ENCODE peak calls at places on chromosomes 7 and 10, in six cellular contexts. B, F, T, K, E and U are unnamed samples.

GRCh38 chr10:29209830-29210229 is 79.0 kb upstream of the LYZL1 start:
- DNase-seq in B (no peak), F (no peak), E (no peak), K (no peak), T (no peak), U (no peak)

GRCh38 chr7:42493436-42494198 is 256.6 kb upstream of the GLI3 start:
- DNase-seq in B (peak), K (peak), E (peak), F (peak), T (peak), U (no peak)

GRCh38 chr7:105622114-105622731 is 40.9 kb upstream of the EFCAB10 start:
- DNase-seq in B (no peak), E (no peak), F (no peak), K (no peak), T (peak), U (no peak)

GRCh38 chr10:25080880-25081581 is 64.6 kb downstream of the THNSL1 start:
- DNase-seq in K (peak), B (peak), T (peak), F (peak), E (peak), U (peak)

GRCh38 chr10:72316748-72317435 is 37.8 kb downstream of the DNAJB12 start:
- DNase-seq in B (peak), K (peak), T (no peak), E (peak), F (peak), U (no peak)

GRCh38 chr7:71465741-71466189 is 333.8 kb downstream of the GALNT17 start:
- DNase-seq in T (no peak), K (no peak), F (no peak), E (no peak), B (no peak), U (no peak)

GRCh38 chr10:24938525-24938924 is 13.9 kb downstream of the PRTFDC1 start:
- DNase-seq in F (no peak), B (no peak), T (no peak), K (no peak), E (no peak), U (no peak)

GRCh38 chr7:151948039-151948438 is 8.2 kb upstream of the GALNTL5 start:
- DNase-seq in K (no peak), E (no peak), T (no peak), B (no peak), F (no peak), U (no peak)

GRCh38 chr7:114070246-114070645 is 151.4 kb upstream of the PPP1R3A start:
- DNase-seq in K (no peak), F (no peak), T (no peak), B (no peak), E (no peak), U (no peak)

GRCh38 chr10:37975407-37975991 is 948 bp downstream of the ZNF25 start:
- DNase-seq in B (peak), F (no peak), K (no peak), E (no peak), T (no peak), U (no peak)

GRCh38 chr7:27642271-27642670 is 20.4 kb downstream of the HIBADH start:
- DNase-seq in B (no peak), K (no peak), T (no peak), E (no peak), F (no peak), U (no peak)

GRCh38 chr10:50362547-50363125 is 111.3 kb upstream of the ASAH2 start:
- DNase-seq in B (no peak), K (no peak), F (no peak), T (no peak), E (no peak), U (no peak)

GRCh38 chr7:20310963-20311742 is 19.5 kb upstream of the ITGB8 start:
- DNase-seq in T (no peak), K (no peak), B (no peak), E (no peak), F (no peak), U (no peak)

GRCh38 chr10:114708717-114709352 is 50.8 kb upstream of the ABLIM1 start:
- DNase-seq in F (no peak), K (no peak), B (no peak), T (no peak), E (no peak), U (no peak)

GRCh38 chr7:22586806-22587180 is 86.8 kb upstream of the STEAP1B start:
- DNase-seq in T (no peak), K (no peak), E (no peak), F (no peak), B (no peak), U (no peak)

GRCh38 chr10:1043532-1043995 is 5.4 kb downstream of the IDI1 start:
- DNase-seq in T (no peak), K (no peak), E (no peak), F (peak), B (no peak), U (no peak)

GRCh38 chr7:157519798-157520244 is 183.0 kb downstream of the DNAJB6 start:
- DNase-seq in F (no peak), E (no peak), T (no peak), K (no peak), B (no peak), U (no peak)

GRCh38 chr7:77811895-77812685 is 13.5 kb downstream of the PHTF2 start:
- DNase-seq in F (no peak), B (no peak), E (no peak), K (no peak), T (no peak), U (no peak)

GRCh38 chr7:102021841-102022618 is 204.6 kb downstream of the CUX1 start:
- DNase-seq in F (no peak), K (peak), E (no peak), B (no peak), T (no peak), U (no peak)

GRCh38 chr10:68756766-68757165 is 35.7 kb downstream of the CCAR1 start:
- DNase-seq in T (no peak), F (no peak), K (no peak), E (no peak), B (no peak), U (no peak)

GRCh38 chr7:103524042-103524907 is 78.3 kb upstream of the SLC26A5 start:
- DNase-seq in E (no peak), B (peak), T (no peak), F (no peak), K (no peak), U (no peak)

GRCh38 chr7:151789380-151789947 is 87.5 kb downstream of the PRKAG2 start:
- DNase-seq in K (peak), F (no peak), B (no peak), T (no peak), E (no peak), U (no peak)

GRCh38 chr10:131870831-131871672 is 29.8 kb upstream of the PPP2R2D start:
- DNase-seq in K (peak), T (no peak), B (no peak), E (no peak), F (no peak), U (peak)

GRCh38 chr7:153190452-153190851 is 430.9 kb downstream of the ACTR3B start:
- DNase-seq in E (peak), K (no peak), F (no peak), B (peak), T (no peak), U (peak)

GRCh38 chr10:50497758-50498157 is 126.0 kb downstream of the SGMS1 start:
- DNase-seq in F (no peak), T (no peak), K (no peak), B (no peak), E (no peak), U (no peak)

GRCh38 chr7:106947244-106947728 is 82.2 kb downstream of the PIK3CG start:
- DNase-seq in B (peak), T (no peak), E (peak), F (peak), K (no peak), U (peak)

GRCh38 chr7:43873300-43873699 is 4.0 kb upstream of the MRPS24 start:
- DNase-seq in B (no peak), T (no peak), K (no peak), F (no peak), E (peak), U (no peak)

GRCh38 chr7:100568176-100568935 is 5.3 kb downstream of the SAP25 start:
- DNase-seq in K (no peak), E (peak), T (no peak), F (peak), B (peak), U (peak)

GRCh38 chr7:100567045-100567730 is 6.5 kb downstream of the SAP25 start:
- DNase-seq in E (no peak), K (no peak), B (no peak), T (no peak), F (no peak), U (peak)

GRCh38 chr7:100567751-100568175 is 5.9 kb downstream of the SAP25 start:
- DNase-seq in B (peak), K (no peak), T (no peak), E (peak), F (no peak), U (no peak)

GRCh38 chr7:100570954-100571828 is 2.5 kb downstream of the SAP25 start:
- DNase-seq in T (no peak), B (peak), E (no peak), K (no peak), F (peak), U (no peak)

GRCh38 chr7:100568936-100569844 is 4.5 kb downstream of the SAP25 start:
- DNase-seq in F (peak), B (peak), K (no peak), T (peak), E (peak), U (peak)
- H3K27ac ChIP-seq in F (no peak), B (no peak), K (no peak), T (peak), E (peak), U (peak)

GRCh38 chr7:11193131-11193867 is 219.6 kb downstream of the PHF14 start:
- DNase-seq in F (no peak), T (no peak), E (peak), K (no peak), B (no peak), U (no peak)
- H3K4me3 ChIP-seq in F (peak), T (peak), E (no peak), K (peak), B (no peak), U (no peak)

GRCh38 chr7:93231264-93231663 is 902 bp upstream of the VPS50 start:
- DNase-seq in K (no peak), T (no peak), E (no peak), F (no peak), B (no peak), U (no peak)
- TF ChIP-seq CTCF in K (no peak), T (no peak), E (no peak), F (no peak), B (no peak), U (no peak)

GRCh38 chr10:95399167-95399566 is 108.4 kb upstream of the PDLIM1 start:
- DNase-seq in E (no peak), F (no peak), T (no peak), B (no peak), K (no peak), U (no peak)
- H3K27ac ChIP-seq in E (no peak), F (peak), T (peak), B (no peak), K (no peak), U (no peak)

GRCh38 chr10:78588194-78588811 is 480.5 kb upstream of the ZMIZ1 start:
- DNase-seq in K (no peak), B (peak), T (no peak), E (no peak), F (peak), U (no peak)
- H3K4me3 ChIP-seq in K (no peak), B (no peak), T (no peak), E (no peak), F (no peak), U (no peak)

GRCh38 chr10:124875596-124875995 is 66.3 kb upstream of the ZRANB1 start:
- DNase-seq in F (no peak), B (no peak), T (no peak), K (no peak), E (no peak), U (no peak)
- TF ChIP-seq CTCF in F (no peak), B (peak), T (no peak), K (no peak), E (no peak), U (peak)

GRCh38 chr10:4243169-4243568 is 458.2 kb upstream of the KLF6 start:
- DNase-seq in F (no peak), E (no peak), B (no peak), K (no peak), T (no peak), U (no peak)

GRCh38 chr10:4243651-4244050 is 458.6 kb upstream of the KLF6 start:
- DNase-seq in B (no peak), E (no peak), K (no peak), F (peak), T (no peak), U (no peak)

GRCh38 chr10:4240641-4241197 is 455.7 kb upstream of the KLF6 start:
- DNase-seq in B (no peak), T (no peak), K (no peak), F (no peak), E (no peak), U (no peak)

GRCh38 chr10:4241724-4242345 is 456.8 kb upstream of the KLF6 start:
- DNase-seq in B (no peak), F (peak), K (no peak), T (no peak), E (peak), U (no peak)

GRCh38 chr10:4242561-4243035 is 457.6 kb upstream of the KLF6 start:
- DNase-seq in E (peak), B (no peak), F (peak), K (no peak), T (no peak), U (peak)
- H3K27ac ChIP-seq in E (peak), B (peak), F (peak), K (no peak), T (no peak), U (no peak)

GRCh38 chr7:108454317-108454673 is 1.9 kb downstream of the NRCAM start:
- DNase-seq in K (no peak), F (no peak), E (no peak), B (no peak), T (no peak), U (no peak)
- H3K4me3 ChIP-seq in K (peak), F (peak), E (no peak), B (peak), T (peak), U (peak)

DNA sequence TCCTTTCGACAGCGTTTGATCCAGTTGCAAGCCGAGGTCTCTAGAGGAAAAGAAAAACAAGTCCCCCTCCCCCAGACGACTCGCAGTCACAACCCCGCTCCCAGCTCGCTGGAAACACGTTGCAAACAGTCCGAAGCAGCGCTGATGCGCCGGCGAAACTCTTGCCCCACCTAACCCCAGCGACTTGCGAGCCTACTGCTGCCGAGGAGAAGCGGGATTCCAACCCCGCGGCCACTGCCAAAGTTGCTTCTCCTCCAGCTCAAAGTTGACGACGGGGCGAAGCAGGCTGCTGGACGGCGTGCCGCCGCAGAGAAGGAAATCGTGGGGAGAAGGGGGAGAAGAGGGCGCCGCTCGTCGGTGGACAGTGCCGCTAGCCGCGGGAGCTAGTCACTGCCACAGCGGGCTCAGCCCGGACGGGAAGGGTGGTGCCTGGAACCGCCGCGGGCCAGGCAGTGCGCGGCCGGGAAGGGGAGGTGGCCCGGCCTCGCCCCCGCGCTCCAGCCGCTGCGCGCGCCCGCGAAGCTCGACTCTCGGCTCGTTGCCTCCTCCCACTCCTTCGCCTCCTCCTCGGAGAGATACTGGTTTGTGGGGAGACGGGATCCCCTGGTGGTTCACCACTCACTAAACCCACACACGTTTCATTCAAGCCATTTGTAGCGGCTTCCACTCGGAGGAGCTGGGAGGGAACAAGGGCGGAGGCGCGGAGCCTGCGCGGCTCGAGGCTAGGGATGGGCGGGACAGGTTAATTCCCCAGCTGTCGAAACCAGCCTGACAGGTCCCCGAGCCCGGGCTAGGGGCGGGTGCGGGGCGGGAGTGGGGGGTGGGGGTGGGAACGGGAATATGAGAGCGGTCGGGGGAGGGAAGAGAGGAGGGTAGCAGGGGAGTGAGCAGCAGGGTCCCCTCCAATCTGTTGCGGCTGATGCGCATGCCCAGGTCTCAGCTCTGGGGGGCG is at the start of gene GPR37:
- DNase-seq in F (peak), B (peak), K (peak), E (peak), T (peak), U (peak)
- TF ChIP-seq CTCF in F (no peak), B (no peak), K (no peak), E (no peak), T (peak), U (peak)